ENCODE peak calls at places on chromosome 17, in eight cellular contexts. One of them, this sample, is unnamed.
A peak's percentile ranks its signal among the peaks of the same experiment; 100 is the strongest.

GRCh38 chr17:7889166-7889584 is 586 bp downstream of the CHD3 start:
- DNase-seq in mucosa of descending colon: peak; percentile 98
- DNase-seq in kidney: peak; percentile 98
- DNase-seq in NCI-H524: peak; percentile 90
- DNase-seq in activated CD8-positive, alpha-beta memory T cell treated with anti-CD3 and anti-CD28 coated beads for 24 hours: no peak
- DNase-seq in activated CD4-positive, alpha-beta T cell treated with anti-CD3 and anti-CD28 coated beads for 24 hours: no peak
- DNase-seq in AG09309: peak; percentile 43
- DNase-seq in left lobe of liver: peak; percentile 99
- DNase-seq in this sample: peak; percentile 92

GRCh38 chr17:82936768-82937171 is 96.9 kb upstream of the ZNF750 start:
- DNase-seq in AG09309: no peak
- DNase-seq in kidney: peak; percentile 66
- DNase-seq in NCI-H524: no peak
- DNase-seq in activated CD8-positive, alpha-beta memory T cell treated with anti-CD3 and anti-CD28 coated beads for 24 hours: no peak
- DNase-seq in activated CD4-positive, alpha-beta T cell treated with anti-CD3 and anti-CD28 coated beads for 24 hours: no peak
- DNase-seq in mucosa of descending colon: no peak
- DNase-seq in left lobe of liver: no peak
- DNase-seq in this sample: no peak

GRCh38 chr17:64507418-64507766 is 615 bp downstream of the CEP95 start:
- DNase-seq in kidney: no peak
- DNase-seq in AG09309: peak; percentile 43
- DNase-seq in activated CD4-positive, alpha-beta T cell treated with anti-CD3 and anti-CD28 coated beads for 24 hours: no peak
- DNase-seq in mucosa of descending colon: no peak
- DNase-seq in activated CD8-positive, alpha-beta memory T cell treated with anti-CD3 and anti-CD28 coated beads for 24 hours: peak; percentile 61
- DNase-seq in left lobe of liver: no peak
- DNase-seq in NCI-H524: peak; percentile 84
- DNase-seq in this sample: peak; percentile 86

GRCh38 chr17:27376637-27377547 is 79.4 kb upstream of the KSR1 start:
- DNase-seq in AG09309: peak; percentile 23
- DNase-seq in activated CD8-positive, alpha-beta memory T cell treated with anti-CD3 and anti-CD28 coated beads for 24 hours: no peak
- DNase-seq in left lobe of liver: no peak
- DNase-seq in activated CD4-positive, alpha-beta T cell treated with anti-CD3 and anti-CD28 coated beads for 24 hours: no peak
- DNase-seq in kidney: no peak
- DNase-seq in mucosa of descending colon: no peak
- DNase-seq in NCI-H524: no peak
- DNase-seq in this sample: no peak

GRCh38 chr17:70517808-70518207 is 348.5 kb downstream of the KCNJ2 start:
- DNase-seq in activated CD4-positive, alpha-beta T cell treated with anti-CD3 and anti-CD28 coated beads for 24 hours: no peak
- DNase-seq in kidney: no peak
- DNase-seq in activated CD8-positive, alpha-beta memory T cell treated with anti-CD3 and anti-CD28 coated beads for 24 hours: no peak
- DNase-seq in NCI-H524: no peak
- DNase-seq in AG09309: no peak
- DNase-seq in left lobe of liver: no peak
- DNase-seq in mucosa of descending colon: no peak
- DNase-seq in this sample: no peak

GRCh38 chr17:71438631-71439146 is 682.1 kb upstream of the SOX9 start:
- DNase-seq in activated CD8-positive, alpha-beta memory T cell treated with anti-CD3 and anti-CD28 coated beads for 24 hours: no peak
- DNase-seq in left lobe of liver: no peak
- DNase-seq in mucosa of descending colon: no peak
- DNase-seq in NCI-H524: peak; percentile 98
- DNase-seq in kidney: no peak
- DNase-seq in activated CD4-positive, alpha-beta T cell treated with anti-CD3 and anti-CD28 coated beads for 24 hours: no peak
- DNase-seq in AG09309: peak; percentile 76
- DNase-seq in this sample: peak; percentile 93

GRCh38 chr17:21194688-21195087 is 19.3 kb downstream of the TMEM11 start:
- DNase-seq in left lobe of liver: no peak
- DNase-seq in activated CD8-positive, alpha-beta memory T cell treated with anti-CD3 and anti-CD28 coated beads for 24 hours: no peak
- DNase-seq in activated CD4-positive, alpha-beta T cell treated with anti-CD3 and anti-CD28 coated beads for 24 hours: no peak
- DNase-seq in mucosa of descending colon: no peak
- DNase-seq in NCI-H524: peak; percentile 96
- DNase-seq in kidney: no peak
- DNase-seq in AG09309: no peak
- DNase-seq in this sample: peak; percentile 55

GRCh38 chr17:10875984-10876555 is 38.2 kb upstream of the PIRT start:
- DNase-seq in mucosa of descending colon: peak; percentile 51
- DNase-seq in activated CD8-positive, alpha-beta memory T cell treated with anti-CD3 and anti-CD28 coated beads for 24 hours: peak; percentile 61
- DNase-seq in left lobe of liver: peak; percentile 54
- DNase-seq in kidney: peak; percentile 59
- DNase-seq in NCI-H524: peak; percentile 47
- DNase-seq in AG09309: no peak
- DNase-seq in activated CD4-positive, alpha-beta T cell treated with anti-CD3 and anti-CD28 coated beads for 24 hours: peak; percentile 6
- DNase-seq in this sample: no peak

GRCh38 chr17:43341705-43342600 is 56.8 kb upstream of the ARL4D start:
- DNase-seq in mucosa of descending colon: no peak
- DNase-seq in left lobe of liver: no peak
- DNase-seq in kidney: no peak
- DNase-seq in NCI-H524: no peak
- DNase-seq in activated CD4-positive, alpha-beta T cell treated with anti-CD3 and anti-CD28 coated beads for 24 hours: peak; percentile 20
- DNase-seq in activated CD8-positive, alpha-beta memory T cell treated with anti-CD3 and anti-CD28 coated beads for 24 hours: no peak
- DNase-seq in AG09309: peak; percentile 44
- DNase-seq in this sample: no peak

GRCh38 chr17:6394055-6394454 is 40.9 kb downstream of the AIPL1 start:
- DNase-seq in kidney: no peak
- DNase-seq in activated CD4-positive, alpha-beta T cell treated with anti-CD3 and anti-CD28 coated beads for 24 hours: no peak
- DNase-seq in NCI-H524: no peak
- DNase-seq in left lobe of liver: no peak
- DNase-seq in activated CD8-positive, alpha-beta memory T cell treated with anti-CD3 and anti-CD28 coated beads for 24 hours: no peak
- DNase-seq in mucosa of descending colon: no peak
- DNase-seq in AG09309: no peak
- DNase-seq in this sample: no peak

GRCh38 chr17:13925579-13925978 is 143.7 kb upstream of the COX10 start:
- DNase-seq in activated CD4-positive, alpha-beta T cell treated with anti-CD3 and anti-CD28 coated beads for 24 hours: no peak
- DNase-seq in NCI-H524: no peak
- DNase-seq in mucosa of descending colon: no peak
- DNase-seq in left lobe of liver: no peak
- DNase-seq in activated CD8-positive, alpha-beta memory T cell treated with anti-CD3 and anti-CD28 coated beads for 24 hours: no peak
- DNase-seq in AG09309: no peak
- DNase-seq in kidney: no peak
- DNase-seq in this sample: no peak

GRCh38 chr17:80892019-80892855 is 99.4 kb upstream of the CHMP6 start:
- DNase-seq in NCI-H524: peak; percentile 84
- DNase-seq in AG09309: peak; percentile 91
- DNase-seq in activated CD4-positive, alpha-beta T cell treated with anti-CD3 and anti-CD28 coated beads for 24 hours: peak; percentile 73
- DNase-seq in left lobe of liver: no peak
- DNase-seq in activated CD8-positive, alpha-beta memory T cell treated with anti-CD3 and anti-CD28 coated beads for 24 hours: peak; percentile 85
- DNase-seq in kidney: peak; percentile 86
- DNase-seq in mucosa of descending colon: peak; percentile 55
- DNase-seq in this sample: peak; percentile 44

GRCh38 chr17:11331790-11332526 is 90.9 kb downstream of the SHISA6 start:
- DNase-seq in AG09309: no peak
- DNase-seq in activated CD8-positive, alpha-beta memory T cell treated with anti-CD3 and anti-CD28 coated beads for 24 hours: no peak
- DNase-seq in kidney: no peak
- DNase-seq in activated CD4-positive, alpha-beta T cell treated with anti-CD3 and anti-CD28 coated beads for 24 hours: no peak
- DNase-seq in left lobe of liver: no peak
- DNase-seq in NCI-H524: no peak
- DNase-seq in mucosa of descending colon: no peak
- DNase-seq in this sample: no peak

GRCh38 chr17:58699771-58700170 is 7.4 kb downstream of the RAD51C start:
- DNase-seq in NCI-H524: no peak
- DNase-seq in activated CD4-positive, alpha-beta T cell treated with anti-CD3 and anti-CD28 coated beads for 24 hours: no peak
- DNase-seq in activated CD8-positive, alpha-beta memory T cell treated with anti-CD3 and anti-CD28 coated beads for 24 hours: no peak
- DNase-seq in AG09309: no peak
- DNase-seq in mucosa of descending colon: no peak
- DNase-seq in left lobe of liver: no peak
- DNase-seq in kidney: no peak
- DNase-seq in this sample: no peak

GRCh38 chr17:41048441-41048840 is 1.3 kb upstream of the KRTAP2-1 start:
- DNase-seq in NCI-H524: no peak
- DNase-seq in activated CD4-positive, alpha-beta T cell treated with anti-CD3 and anti-CD28 coated beads for 24 hours: no peak
- DNase-seq in mucosa of descending colon: no peak
- DNase-seq in left lobe of liver: no peak
- DNase-seq in AG09309: peak; percentile 51
- DNase-seq in kidney: no peak
- DNase-seq in activated CD8-positive, alpha-beta memory T cell treated with anti-CD3 and anti-CD28 coated beads for 24 hours: no peak
- DNase-seq in this sample: no peak

GRCh38 chr17:82439829-82440365 is 10.7 kb downstream of the CYBC1 start:
- DNase-seq in kidney: no peak
- DNase-seq in activated CD4-positive, alpha-beta T cell treated with anti-CD3 and anti-CD28 coated beads for 24 hours: no peak
- DNase-seq in activated CD8-positive, alpha-beta memory T cell treated with anti-CD3 and anti-CD28 coated beads for 24 hours: no peak
- DNase-seq in NCI-H524: no peak
- DNase-seq in left lobe of liver: no peak
- DNase-seq in AG09309: no peak
- DNase-seq in mucosa of descending colon: no peak
- DNase-seq in this sample: no peak

GRCh38 chr17:11035681-11036080 is 197.8 kb upstream of the PIRT start:
- DNase-seq in NCI-H524: no peak
- DNase-seq in activated CD4-positive, alpha-beta T cell treated with anti-CD3 and anti-CD28 coated beads for 24 hours: no peak
- DNase-seq in mucosa of descending colon: no peak
- DNase-seq in left lobe of liver: no peak
- DNase-seq in kidney: no peak
- DNase-seq in activated CD8-positive, alpha-beta memory T cell treated with anti-CD3 and anti-CD28 coated beads for 24 hours: no peak
- DNase-seq in AG09309: no peak
- DNase-seq in this sample: no peak

GRCh38 chr17:67246398-67246647 is 1.3 kb upstream of the HELZ start:
- DNase-seq in NCI-H524: no peak
- DNase-seq in left lobe of liver: no peak
- DNase-seq in AG09309: no peak
- DNase-seq in activated CD4-positive, alpha-beta T cell treated with anti-CD3 and anti-CD28 coated beads for 24 hours: no peak
- DNase-seq in activated CD8-positive, alpha-beta memory T cell treated with anti-CD3 and anti-CD28 coated beads for 24 hours: no peak
- DNase-seq in mucosa of descending colon: no peak
- DNase-seq in kidney: no peak
- DNase-seq in this sample: no peak

GRCh38 chr17:8075081-8075480 is 12.4 kb downstream of the ALOX12B start:
- DNase-seq in kidney: peak; percentile 22
- DNase-seq in mucosa of descending colon: no peak
- DNase-seq in AG09309: no peak
- DNase-seq in activated CD4-positive, alpha-beta T cell treated with anti-CD3 and anti-CD28 coated beads for 24 hours: no peak
- DNase-seq in NCI-H524: no peak
- DNase-seq in activated CD8-positive, alpha-beta memory T cell treated with anti-CD3 and anti-CD28 coated beads for 24 hours: no peak
- DNase-seq in left lobe of liver: no peak
- DNase-seq in this sample: no peak

GRCh38 chr17:1714980-1715802 is 5.0 kb upstream of the TLCD2 start:
- DNase-seq in AG09309: peak; percentile 73
- DNase-seq in NCI-H524: no peak
- DNase-seq in kidney: peak; percentile 97
- DNase-seq in mucosa of descending colon: peak; percentile 90
- DNase-seq in left lobe of liver: peak; percentile 96
- DNase-seq in activated CD8-positive, alpha-beta memory T cell treated with anti-CD3 and anti-CD28 coated beads for 24 hours: peak; percentile 72
- DNase-seq in activated CD4-positive, alpha-beta T cell treated with anti-CD3 and anti-CD28 coated beads for 24 hours: no peak
- DNase-seq in this sample: no peak

GRCh38 chr17:12536021-12536420 is 129.7 kb upstream of the MYOCD start:
- DNase-seq in AG09309: no peak
- DNase-seq in left lobe of liver: no peak
- DNase-seq in activated CD4-positive, alpha-beta T cell treated with anti-CD3 and anti-CD28 coated beads for 24 hours: no peak
- DNase-seq in kidney: no peak
- DNase-seq in mucosa of descending colon: no peak
- DNase-seq in activated CD8-positive, alpha-beta memory T cell treated with anti-CD3 and anti-CD28 coated beads for 24 hours: no peak
- DNase-seq in NCI-H524: no peak
- DNase-seq in this sample: no peak

GRCh38 chr17:62819511-62820221 is 11.6 kb upstream of the MARCHF10 start:
- DNase-seq in kidney: peak; percentile 87
- DNase-seq in mucosa of descending colon: no peak
- DNase-seq in NCI-H524: no peak
- DNase-seq in activated CD4-positive, alpha-beta T cell treated with anti-CD3 and anti-CD28 coated beads for 24 hours: no peak
- DNase-seq in left lobe of liver: no peak
- DNase-seq in activated CD8-positive, alpha-beta memory T cell treated with anti-CD3 and anti-CD28 coated beads for 24 hours: no peak
- DNase-seq in AG09309: peak; percentile 90
- DNase-seq in this sample: peak; percentile 66

GRCh38 chr17:56112086-56112485 is 41.2 kb upstream of the ANKFN1 start:
- DNase-seq in left lobe of liver: no peak
- DNase-seq in activated CD8-positive, alpha-beta memory T cell treated with anti-CD3 and anti-CD28 coated beads for 24 hours: no peak
- DNase-seq in kidney: no peak
- DNase-seq in activated CD4-positive, alpha-beta T cell treated with anti-CD3 and anti-CD28 coated beads for 24 hours: no peak
- DNase-seq in AG09309: peak; percentile 28
- DNase-seq in mucosa of descending colon: no peak
- DNase-seq in NCI-H524: no peak
- DNase-seq in this sample: no peak

GRCh38 chr17:46782250-46782953 is 36.1 kb downstream of the WNT3 start:
- DNase-seq in activated CD8-positive, alpha-beta memory T cell treated with anti-CD3 and anti-CD28 coated beads for 24 hours: no peak
- DNase-seq in mucosa of descending colon: no peak
- DNase-seq in AG09309: no peak
- DNase-seq in left lobe of liver: peak; percentile 64
- DNase-seq in NCI-H524: peak; percentile 34
- DNase-seq in kidney: no peak
- DNase-seq in activated CD4-positive, alpha-beta T cell treated with anti-CD3 and anti-CD28 coated beads for 24 hours: no peak
- DNase-seq in this sample: no peak

GRCh38 chr17:61625564-61625963 is 34.5 kb upstream of the NACA2 start:
- DNase-seq in activated CD4-positive, alpha-beta T cell treated with anti-CD3 and anti-CD28 coated beads for 24 hours: no peak
- DNase-seq in AG09309: no peak
- DNase-seq in kidney: no peak
- DNase-seq in mucosa of descending colon: no peak
- DNase-seq in NCI-H524: no peak
- DNase-seq in activated CD8-positive, alpha-beta memory T cell treated with anti-CD3 and anti-CD28 coated beads for 24 hours: no peak
- DNase-seq in left lobe of liver: no peak
- DNase-seq in this sample: no peak

GRCh38 chr17:55731586-55732250 is 9.1 kb upstream of the TMEM100 start:
- DNase-seq in NCI-H524: no peak
- DNase-seq in left lobe of liver: peak; percentile 81
- DNase-seq in mucosa of descending colon: peak; percentile 26
- DNase-seq in activated CD8-positive, alpha-beta memory T cell treated with anti-CD3 and anti-CD28 coated beads for 24 hours: no peak
- DNase-seq in kidney: peak; percentile 79
- DNase-seq in AG09309: no peak
- DNase-seq in activated CD4-positive, alpha-beta T cell treated with anti-CD3 and anti-CD28 coated beads for 24 hours: no peak
- DNase-seq in this sample: no peak

GRCh38 chr17:78252701-78253635 is 21.5 kb downstream of the TMEM235 start:
- DNase-seq in NCI-H524: no peak
- DNase-seq in activated CD4-positive, alpha-beta T cell treated with anti-CD3 and anti-CD28 coated beads for 24 hours: no peak
- DNase-seq in activated CD8-positive, alpha-beta memory T cell treated with anti-CD3 and anti-CD28 coated beads for 24 hours: no peak
- DNase-seq in mucosa of descending colon: no peak
- DNase-seq in kidney: peak; percentile 82
- DNase-seq in left lobe of liver: no peak
- DNase-seq in AG09309: no peak
- DNase-seq in this sample: no peak

GRCh38 chr17:55117063-55117611 is 147.6 kb upstream of the HLF start:
- DNase-seq in left lobe of liver: no peak
- DNase-seq in mucosa of descending colon: no peak
- DNase-seq in activated CD4-positive, alpha-beta T cell treated with anti-CD3 and anti-CD28 coated beads for 24 hours: no peak
- DNase-seq in AG09309: no peak
- DNase-seq in activated CD8-positive, alpha-beta memory T cell treated with anti-CD3 and anti-CD28 coated beads for 24 hours: no peak
- DNase-seq in kidney: no peak
- DNase-seq in NCI-H524: peak; percentile 63
- DNase-seq in this sample: no peak

GRCh38 chr17:38741853-38742421 is 6.2 kb downstream of the PCGF2 start:
- DNase-seq in kidney: no peak
- DNase-seq in left lobe of liver: peak; percentile 81
- DNase-seq in AG09309: no peak
- DNase-seq in NCI-H524: no peak
- DNase-seq in activated CD4-positive, alpha-beta T cell treated with anti-CD3 and anti-CD28 coated beads for 24 hours: no peak
- DNase-seq in mucosa of descending colon: peak; percentile 82
- DNase-seq in activated CD8-positive, alpha-beta memory T cell treated with anti-CD3 and anti-CD28 coated beads for 24 hours: no peak
- DNase-seq in this sample: no peak

GRCh38 chr17:38705803-38706624 is 941 bp downstream of the MLLT6 start:
- DNase-seq in activated CD4-positive, alpha-beta T cell treated with anti-CD3 and anti-CD28 coated beads for 24 hours: no peak
- DNase-seq in activated CD8-positive, alpha-beta memory T cell treated with anti-CD3 and anti-CD28 coated beads for 24 hours: peak; percentile 84
- DNase-seq in AG09309: no peak
- DNase-seq in kidney: peak; percentile 86
- DNase-seq in left lobe of liver: no peak
- DNase-seq in mucosa of descending colon: peak; percentile 73
- DNase-seq in NCI-H524: peak; percentile 85
- DNase-seq in this sample: no peak